ENCODE peak calls at places on chromosomes 4 and X, in eight cellular contexts. C is kidney, S is stomach, A is HCT116, B is aorta, V is spleen, Y is right lobe of liver, O is brain microvascular endothelial cell. K is an unnamed sample.

GRCh38 chr4:82785248-82786003 is 13.2 kb downstream of the SCD5 start:
- DNase-seq in C (no peak), S (no peak), A (peak; percentile 69), B (no peak), V (no peak), Y (no peak), O (peak; percentile 94), K (peak; percentile 61)

GRCh38 chr4:81214518-81215218 is 354 bp downstream of the PRKG2 start:
- DNase-seq in C (peak; percentile 55), S (no peak), A (no peak), B (no peak), V (peak; percentile 66), Y (no peak), O (peak; percentile 9), K (no peak)

GRCh38 chrX:143634373-143634685 is 1.6 kb downstream of the SLITRK4 start:
- DNase-seq in C (peak; percentile 64), S (no peak), A (no peak), B (no peak), V (no peak), Y (no peak), O (no peak), K (no peak)

GRCh38 chr4:87360338-87360935 is 30.6 kb downstream of the HSD17B11 start:
- DNase-seq in C (no peak), S (no peak), A (no peak), B (no peak), V (no peak), Y (no peak), O (no peak), K (no peak)

GRCh38 chrX:135327299-135327698 is 18.0 kb downstream of the ETDC start:
- DNase-seq in C (no peak), S (no peak), A (no peak), B (no peak), V (no peak), Y (no peak), O (peak; percentile 87), K (peak; percentile 43)

GRCh38 chrX:19990225-19990518 is 689 bp downstream of the BCLAF3 start:
- DNase-seq in C (no peak), S (no peak), A (no peak), B (no peak), V (no peak), Y (no peak), O (no peak), K (no peak)

GRCh38 chr4:4735870-4736269 is 123.6 kb upstream of the MSX1 start:
- DNase-seq in C (no peak), S (no peak), A (no peak), B (no peak), V (no peak), Y (no peak), O (no peak), K (no peak)

GRCh38 chrX:16023790-16024734 is 99.3 kb upstream of the GRPR start:
- DNase-seq in C (no peak), S (no peak), A (peak; percentile 65), B (no peak), V (no peak), Y (no peak), O (peak; percentile 13), K (no peak)

GRCh38 chr4:147821555-147821954 is 89.7 kb downstream of the ARHGAP10 start:
- DNase-seq in C (no peak), S (no peak), A (no peak), B (no peak), V (no peak), Y (no peak), O (no peak), K (no peak)

GRCh38 chr4:12844111-12844510 is 640.0 kb downstream of the RAB28 start:
- DNase-seq in C (no peak), S (no peak), A (no peak), B (no peak), V (no peak), Y (no peak), O (no peak), K (no peak)

GRCh38 chr4:7932333-7932732 is 7.3 kb downstream of the AFAP1 start:
- DNase-seq in C (no peak), S (no peak), A (no peak), B (no peak), V (no peak), Y (no peak), O (no peak), K (no peak)
- H3K27ac ChIP-seq in C (no peak overlapping the region), S (no peak overlapping the region), A (no peak overlapping the region), B (no peak overlapping the region), V (no peak overlapping the region), Y (no peak overlapping the region), O (no peak overlapping the region), K (no peak overlapping the region)

GRCh38 chr4:8061145-8061544 is 97.5 kb downstream of the ABLIM2 start:
- DNase-seq in C (no peak), S (no peak), A (no peak), B (no peak), V (no peak), Y (no peak), O (no peak), K (no peak)

GRCh38 chr4:8063974-8064563 is 94.5 kb downstream of the ABLIM2 start:
- DNase-seq in C (no peak), S (no peak), A (no peak), B (no peak), V (no peak), Y (no peak), O (no peak), K (no peak)

GRCh38 chr4:8058031-8058479 is 100.6 kb downstream of the ABLIM2 start:
- DNase-seq in C (peak; percentile 62), S (no peak), A (no peak), B (no peak), V (no peak), Y (no peak), O (no peak), K (no peak)

GRCh38 chr4:8060632-8061031 is 98.0 kb downstream of the ABLIM2 start:
- DNase-seq in C (no peak), S (no peak), A (no peak), B (no peak), V (no peak), Y (no peak), O (no peak), K (no peak)

DNA sequence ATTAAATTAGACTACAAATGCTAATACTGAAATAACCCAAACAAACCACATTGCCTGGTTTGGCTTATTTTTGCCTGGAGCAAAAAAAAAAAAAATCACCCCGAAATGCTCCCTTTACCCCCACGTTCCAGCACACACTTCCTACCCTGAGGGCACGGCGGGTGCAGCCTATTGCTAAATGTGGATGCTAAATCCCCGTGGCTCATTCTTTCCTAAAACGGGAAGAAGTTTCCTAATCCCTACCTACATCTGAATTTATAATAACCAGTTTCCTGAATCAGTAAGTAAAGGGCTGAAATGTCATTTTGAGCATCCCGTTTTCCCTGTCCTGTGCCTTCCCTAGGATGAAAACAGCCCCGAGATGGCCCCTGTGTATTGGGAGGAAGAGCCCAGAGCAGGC is 97.0 kb downstream of the ABLIM2 start:
- DNase-seq in C (no peak), S (no peak), A (no peak), B (no peak), V (no peak), Y (no peak), O (no peak), K (no peak)
- H3K27ac ChIP-seq in C (no peak overlapping the region), S (no peak overlapping the region), A (no peak overlapping the region), B (no peak overlapping the region), V (no peak overlapping the region), Y (no peak overlapping the region), O (no peak overlapping the region), K (no peak overlapping the region)

DNA sequence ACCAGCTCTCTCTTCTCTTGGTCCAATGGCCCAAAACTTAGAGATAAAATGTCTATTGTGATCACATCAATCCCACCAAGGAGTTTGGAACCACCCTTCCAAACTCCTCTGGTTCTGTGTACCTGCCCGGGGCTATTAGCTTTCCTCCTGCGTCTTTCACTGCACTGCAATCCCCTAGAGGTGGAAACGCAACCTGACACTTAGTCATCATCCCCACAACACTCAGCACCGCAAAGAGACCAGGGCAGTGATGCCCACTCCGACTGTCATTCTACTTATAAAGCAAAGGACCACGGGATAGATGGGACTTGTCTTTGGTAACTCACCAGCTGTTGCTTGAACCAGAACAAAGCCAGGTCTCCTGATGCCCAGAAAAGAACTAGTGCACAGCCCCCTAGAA is 22.0 kb downstream of the AFAP1 start:
- DNase-seq in C (no peak), S (no peak), A (no peak), B (no peak), V (no peak), Y (no peak), O (no peak), K (no peak)
- H3K27ac ChIP-seq in C (no peak overlapping the region), S (no peak overlapping the region), A (no peak overlapping the region), B (no peak overlapping the region), V (no peak overlapping the region), Y (no peak overlapping the region), O (no peak overlapping the region), K (no peak overlapping the region)

GRCh38 chr4:184537269-184538022 is 63.1 kb upstream of the IRF2 start:
- DNase-seq in C (peak; percentile 99), S (peak; percentile 97), A (peak; percentile 73), B (peak; percentile 98), V (peak; percentile 97), Y (peak; percentile 98), O (peak; percentile 94), K (peak; percentile 62)
- H3K27ac ChIP-seq in C (peak overlapping the region; percentile 94), S (peak overlapping the region; percentile 97), A (peak overlapping the region; percentile 61), B (peak overlapping the region; percentile 97), V (peak overlapping the region; percentile 97), Y (peak overlapping the region; percentile 92), O (peak overlapping the region; percentile 87), K (peak overlapping the region; percentile 84)

DNA sequence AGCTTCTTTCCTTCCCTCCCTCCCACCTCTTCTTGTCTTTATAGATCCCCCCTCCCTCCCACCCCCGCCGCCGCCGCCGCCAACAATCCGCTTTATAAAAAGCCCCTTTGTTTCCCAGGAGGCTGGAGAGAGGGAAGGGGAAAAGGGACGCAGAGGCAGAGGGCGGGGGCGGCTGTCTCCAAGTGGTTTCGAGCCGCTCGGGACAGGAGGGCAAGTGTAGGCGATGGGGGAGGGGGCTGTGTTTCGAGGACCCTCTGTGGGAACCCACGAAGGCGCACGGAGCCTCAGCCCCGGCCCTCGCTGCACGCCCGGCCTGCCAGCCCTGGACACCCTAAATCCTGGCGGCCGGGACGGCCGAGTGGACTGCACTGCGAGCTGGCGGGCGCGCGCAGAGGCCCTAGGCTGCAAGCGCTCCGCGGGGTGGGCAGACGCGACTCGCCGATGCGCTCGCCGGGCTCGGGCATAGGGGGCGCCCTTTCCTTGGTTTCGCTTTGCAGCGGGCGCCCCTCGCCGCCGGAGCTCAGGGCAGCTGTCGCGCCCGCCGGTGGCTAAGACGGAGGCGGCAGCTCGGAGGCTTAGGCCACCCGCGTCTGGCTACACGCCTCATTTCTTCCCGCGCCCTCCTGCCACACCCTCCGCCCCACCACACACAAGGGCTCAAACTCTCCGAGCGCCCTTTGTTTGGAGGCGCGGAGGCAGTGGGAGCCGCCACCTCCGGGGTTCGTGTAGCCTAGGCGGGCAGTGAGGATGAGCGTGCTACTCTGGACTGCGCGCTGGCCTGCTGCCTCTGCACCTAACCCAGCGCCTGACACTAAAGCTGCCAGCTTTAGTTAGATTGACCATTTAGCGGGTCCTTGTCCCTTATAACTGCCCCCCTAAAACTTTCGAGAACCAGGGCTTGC is 2.2 kb downstream of the MAMLD1 start:
- DNase-seq in C (peak; percentile 88), S (peak; percentile 64), A (peak; percentile 35), B (peak; percentile 86), V (peak; percentile 87), Y (peak; percentile 80), O (peak; percentile 28), K (no peak)
- H3K27ac ChIP-seq in C (peak overlapping the region; percentile 74), S (peak overlapping the region; percentile 46), A (no peak overlapping the region), B (peak overlapping the region; percentile 88), V (peak overlapping the region; percentile 74), Y (peak overlapping the region; percentile 64), O (peak overlapping the region; percentile 67), K (no peak overlapping the region)

GRCh38 chrX:117407449-117408170 is 709.0 kb downstream of the KLHL13 start:
- DNase-seq in C (no peak), S (no peak), A (no peak), B (no peak), V (no peak), Y (no peak), O (no peak), K (peak; percentile 8)
- H3K27ac ChIP-seq in C (no peak overlapping the region), S (no peak overlapping the region), A (no peak overlapping the region), B (no peak overlapping the region), V (no peak overlapping the region), Y (no peak overlapping the region), O (no peak overlapping the region), K (no peak overlapping the region)

GRCh38 chr4:120080533-120080932 is 13.9 kb upstream of the MAD2L1 start:
- DNase-seq in C (no peak), S (no peak), A (no peak), B (no peak), V (no peak), Y (no peak), O (no peak), K (no peak)
- H3K27ac ChIP-seq in C (no peak overlapping the region), S (no peak overlapping the region), A (no peak overlapping the region), B (no peak overlapping the region), V (no peak overlapping the region), Y (no peak overlapping the region), O (no peak overlapping the region), K (no peak overlapping the region)

K was measured in epithelial cell of prostate.